ENCODE peak calls at places on chromosome 6, in four cellular contexts. W is H1, K is K562, D is HepG2. M is an unnamed sample.

GRCh38 chr6:24788031-24788665 is 10.6 kb downstream of the ARMH2 start:
- DNase-seq in K (no peak), W (no peak), D (no peak), M (no peak)

GRCh38 chr6:30926644-30927043 is 5.3 kb downstream of the SFTA2 start:
- DNase-seq in W (no peak), D (no peak), K (no peak), M (no peak)

GRCh38 chr6:154414021-154414813 is 57.6 kb upstream of the IPCEF1 start:
- DNase-seq in W (no peak), K (no peak), D (peak), M (peak)

GRCh38 chr6:67885081-67886033 is 749.7 kb upstream of the ADGRB3 start:
- DNase-seq in K (no peak), W (no peak), D (no peak), M (no peak)

GRCh38 chr6:165656581-165657324 is 6.3 kb downstream of the PDE10A start:
- DNase-seq in K (no peak), D (no peak), W (no peak), M (no peak)

GRCh38 chr6:145688493-145688905 is 46.8 kb downstream of the EPM2A start:
- DNase-seq in K (no peak), W (no peak), D (no peak), M (no peak)

GRCh38 chr6:154070657-154071056 is 31.6 kb downstream of the OPRM1 start:
- DNase-seq in D (no peak), K (no peak), W (no peak), M (no peak)

GRCh38 chr6:44559486-44560270 is 172.2 kb downstream of the CDC5L start:
- DNase-seq in K (no peak), W (no peak), D (no peak), M (no peak)

GRCh38 chr6:124149646-124150045 is 346.0 kb downstream of the NKAIN2 start:
- DNase-seq in W (no peak), D (no peak), K (no peak), M (no peak)

GRCh38 chr6:149913085-149913484 is 9.8 kb downstream of the RAET1G start:
- DNase-seq in K (no peak), D (no peak), W (no peak), M (no peak)

GRCh38 chr6:122799140-122799539 is 10.1 kb downstream of the SMPDL3A start:
- DNase-seq in D (no peak), W (no peak), K (no peak), M (no peak)

GRCh38 chr6:116405147-116405546 is 34.4 kb downstream of the DSE start:
- DNase-seq in K (no peak), D (no peak), W (no peak), M (no peak)

GRCh38 chr6:44234101-44235090 is 11.0 kb downstream of the SLC29A1 start:
- DNase-seq in D (peak), W (peak), K (peak), M (no peak)

GRCh38 chr6:31829633-31830492 is 2.3 kb downstream of the HSPA1B start:
- DNase-seq in W (no peak), K (peak), D (no peak), M (peak)

GRCh38 chr6:12751694-12752304 is 35.2 kb downstream of the PHACTR1 start:
- DNase-seq in K (peak), W (peak), D (peak), M (peak)

GRCh38 chr6:145756170-145756662 is 20.9 kb upstream of the EPM2A start:
- DNase-seq in W (no peak), D (no peak), K (no peak), M (no peak)

GRCh38 chr6:132084811-132085509 is 133.8 kb upstream of the CCN2 start:
- DNase-seq in K (no peak), W (no peak), D (no peak), M (peak)

GRCh38 chr6:107576852-107577251 is 86.9 kb downstream of the SOBP start:
- DNase-seq in D (no peak), K (no peak), W (no peak), M (peak)

GRCh38 chr6:96104910-96105309 is 89.1 kb downstream of the FUT9 start:
- DNase-seq in W (no peak), K (no peak), D (no peak), M (no peak)

GRCh38 chr6:123380257-123380656 is 256.5 kb downstream of the TRDN start:
- DNase-seq in K (peak), D (peak), W (no peak), M (no peak)

GRCh38 chr6:53627391-53628218 is 38.0 kb downstream of the KLHL31 start:
- DNase-seq in W (no peak), D (no peak), K (no peak), M (no peak)

GRCh38 chr6:16049178-16049577 is 79.7 kb upstream of the MYLIP start:
- DNase-seq in D (no peak), W (no peak), K (no peak), M (no peak)

GRCh38 chr6:1624071-1624847 is 14.5 kb downstream of the FOXC1 start:
- DNase-seq in W (peak), K (no peak), D (no peak), M (no peak)

GRCh38 chr6:100393493-100393892 is 71.2 kb downstream of the SIM1 start:
- DNase-seq in W (no peak), D (no peak), K (no peak), M (no peak)

GRCh38 chr6:80382796-80383195 is 276.3 kb downstream of the BCKDHB start:
- DNase-seq in W (no peak), D (no peak), K (no peak), M (no peak)

GRCh38 chr6:128209771-128210170 is 308.9 kb upstream of the THEMIS start:
- DNase-seq in D (peak), W (no peak), K (no peak), M (no peak)

GRCh38 chr6:17021539-17021889 is 80.3 kb upstream of the STMND1 start:
- DNase-seq in K (no peak), D (no peak), W (no peak), M (no peak)

GRCh38 chr6:56073761-56074160 is 173.6 kb downstream of the COL21A1 start:
- DNase-seq in W (no peak), K (no peak), D (no peak), M (no peak)

GRCh38 chr6:4583026-4583425 is 193.2 kb upstream of the CDYL start:
- DNase-seq in K (no peak), D (no peak), W (no peak), M (no peak)

GRCh38 chr6:70709826-70710225 is 42.1 kb downstream of the SMAP1 start:
- DNase-seq in K (no peak), W (no peak), D (peak), M (peak)

GRCh38 chr6:160139420-160139851 is 17.8 kb downstream of the SLC22A1 start:
- DNase-seq in W (peak), K (no peak), D (no peak), M (peak)

GRCh38 chr6:135505222-135505621 is 7.7 kb upstream of the AHI1 start:
- DNase-seq in W (no peak), D (no peak), K (no peak), M (no peak)

GRCh38 chr6:42339991-42340401 is 111.7 kb downstream of the TRERF1 start:
- DNase-seq in W (no peak), D (no peak), K (no peak), M (no peak)

GRCh38 chr6:144351741-144352140 is 66.6 kb downstream of the UTRN start:
- DNase-seq in W (no peak), K (no peak), D (no peak), M (no peak)

GRCh38 chr6:52994789-52995078 is 350 bp downstream of the GSTA4 start:
- DNase-seq in W (no peak), K (peak), D (no peak), M (no peak)

GRCh38 chr6:143647712-143648111 is 30.1 kb upstream of the PHACTR2 start:
- DNase-seq in K (no peak), D (no peak), W (no peak), M (no peak)

GRCh38 chr6:83067448-83068413 is at the start of gene DOP1A:
- DNase-seq in K (peak), W (peak), D (peak), M (peak)

GRCh38 chr6:11218827-11219826 is 13.3 kb downstream of the NEDD9 start:
- DNase-seq in K (no peak), D (peak), W (no peak), M (peak)

GRCh38 chr6:34771727-34772126 is 14.4 kb downstream of the SNRPC start:
- DNase-seq in D (no peak), K (no peak), W (no peak), M (no peak)

GRCh38 chr6:34772940-34773339 is 15.6 kb downstream of the SNRPC start:
- DNase-seq in W (no peak), D (no peak), K (no peak), M (no peak)

GRCh38 chr6:34773906-34774305 is 16.6 kb downstream of the SNRPC start:
- DNase-seq in K (no peak), W (no peak), D (no peak), M (no peak)

DNA sequence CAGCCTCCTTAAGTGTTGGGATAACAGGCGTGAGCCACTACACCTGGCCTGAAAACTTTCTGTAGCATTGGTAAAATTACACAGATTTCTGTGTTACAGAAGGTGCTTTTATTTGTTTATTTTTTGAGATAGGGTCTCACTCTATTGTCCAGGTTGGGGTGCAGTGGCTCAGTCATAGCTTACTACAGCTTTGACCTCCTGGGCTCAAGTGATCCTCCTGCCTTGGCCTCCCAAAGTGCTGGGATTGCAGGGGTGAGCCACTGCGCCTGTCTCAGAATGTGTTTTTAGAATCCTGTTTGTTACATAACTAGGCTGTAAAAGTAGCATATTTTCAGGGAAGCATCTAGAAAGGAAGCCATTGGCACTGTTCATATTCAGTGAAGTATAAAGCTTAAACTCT is 16.9 kb upstream of the BLTP3A start:
- DNase-seq in D (no peak), W (no peak), K (no peak), M (no peak)
- TF ChIP-seq RNF2 in D (no peak), W (no peak), K (no peak), M (no peak)

GRCh38 chr6:19159087-19159486 is 678.1 kb upstream of the ID4 start:
- DNase-seq in K (no peak), D (no peak), W (no peak), M (no peak)
- TF ChIP-seq RNF2 in K (no peak), D (no peak), W (no peak), M (no peak)

GRCh38 chr6:170066679-170067078 is 224.2 kb downstream of the DLL1 start:
- DNase-seq in W (no peak), D (no peak), K (no peak), M (no peak)

GRCh38 chr6:170062209-170062903 is 228.5 kb downstream of the DLL1 start:
- DNase-seq in D (no peak), K (no peak), W (peak), M (no peak)

GRCh38 chr6:170063431-170063830 is 227.4 kb downstream of the DLL1 start:
- DNase-seq in W (peak), K (no peak), D (no peak), M (no peak)

GRCh38 chr6:170062904-170063220 is 228.0 kb downstream of the DLL1 start:
- DNase-seq in D (no peak), W (no peak), K (no peak), M (no peak)

DNA sequence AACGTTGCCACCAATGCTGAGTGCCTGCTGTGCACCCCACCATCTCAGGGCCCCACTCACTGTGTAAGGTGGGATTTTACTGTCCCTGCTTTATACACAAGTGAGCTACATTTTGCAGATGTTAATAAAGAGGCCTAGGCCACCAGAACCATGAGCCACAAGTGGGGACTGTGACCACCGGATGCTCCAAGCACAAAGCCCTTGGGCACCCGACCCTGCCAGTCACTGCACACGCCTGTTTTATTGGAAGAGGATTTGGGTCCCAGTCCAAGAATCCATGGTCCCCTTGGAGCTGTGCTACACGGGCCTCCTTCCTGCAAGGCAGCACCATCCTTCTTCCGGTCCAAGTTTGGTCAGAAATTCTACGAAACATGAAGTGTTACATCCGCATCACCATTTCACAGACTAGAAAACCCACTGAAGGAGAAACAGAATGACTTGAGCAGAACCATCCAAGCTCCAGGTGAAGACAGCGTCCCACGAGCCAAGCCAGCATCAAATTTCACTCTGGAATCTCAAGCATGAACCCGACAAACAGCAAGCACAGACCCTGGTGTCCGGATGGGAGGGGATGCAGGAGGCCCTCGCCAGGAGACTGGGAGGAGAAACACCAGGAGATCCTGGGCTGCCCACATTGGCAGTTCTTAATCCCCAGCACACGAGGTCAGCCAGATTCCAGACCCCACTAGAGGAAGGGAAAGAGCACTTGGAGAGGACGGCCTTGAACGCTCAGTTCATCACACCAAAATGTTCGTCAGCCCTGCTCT is 226.8 kb downstream of the DLL1 start:
- DNase-seq in D (no peak), W (peak), K (no peak), M (no peak)
- TF ChIP-seq RNF2 in D (no peak), W (no peak), K (no peak), M (no peak)

DNA sequence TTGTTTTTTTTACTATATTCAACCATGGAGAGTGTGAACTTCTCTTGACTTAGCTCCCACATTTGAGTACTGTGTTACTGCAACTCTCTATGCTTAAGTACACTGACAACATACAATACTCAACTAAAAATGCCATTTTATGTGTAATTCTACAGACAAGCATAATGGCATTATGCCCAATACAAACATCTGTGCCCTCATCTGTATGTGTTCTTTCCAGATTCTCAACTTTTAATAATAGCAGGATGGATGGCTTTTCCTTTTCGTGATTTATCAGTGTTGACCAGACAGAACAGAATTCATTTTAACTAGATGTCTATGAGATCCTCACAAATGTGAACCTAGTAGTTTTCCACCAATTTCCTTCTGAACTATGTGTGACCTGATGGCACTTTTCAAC is 84.2 kb upstream of the MARCKS start:
- DNase-seq in D (no peak), K (no peak), W (no peak), M (no peak)
- TF ChIP-seq RNF2 in D (no peak), K (no peak), W (no peak), M (no peak)

GRCh38 chr6:126444874-126445273 is 105.0 kb downstream of the CENPW start:
- DNase-seq in W (no peak), D (no peak), K (no peak), M (no peak)
- TF ChIP-seq RNF2 in W (no peak), D (no peak), K (no peak), M (no peak)

GRCh38 chr6:74409447-74409846 is 713.4 kb downstream of the CD109 start:
- DNase-seq in W (no peak), D (peak), K (no peak), M (peak)
- TF ChIP-seq RNF2 in W (no peak), D (no peak), K (no peak), M (no peak)

GRCh38 chr6:36101691-36102090 is 28.6 kb upstream of the MAPK13 start:
- DNase-seq in K (no peak), W (no peak), D (no peak), M (no peak)

GRCh38 chr6:36109092-36109491 is 21.2 kb upstream of the MAPK13 start:
- DNase-seq in W (no peak), K (no peak), D (no peak), M (no peak)

GRCh38 chr6:36110053-36110452 is 20.3 kb upstream of the MAPK13 start:
- DNase-seq in D (no peak), W (no peak), K (no peak), M (no peak)

GRCh38 chr6:36099872-36100483 is 30.3 kb upstream of the MAPK13 start:
- DNase-seq in K (peak), D (no peak), W (no peak), M (no peak)

GRCh38 chr6:36104836-36105235 is 25.5 kb upstream of the MAPK13 start:
- DNase-seq in K (no peak), D (no peak), W (no peak), M (no peak)
- TF ChIP-seq RNF2 in K (no peak), D (no peak), W (no peak), M (no peak)

GRCh38 chr6:422423-423061 is 31.0 kb downstream of the IRF4 start:
- DNase-seq in D (peak), W (no peak), K (no peak), M (peak)
- TF ChIP-seq RNF2 in D (no peak), W (no peak), K (no peak), M (no peak)

GRCh38 chr6:22079788-22080187 is 217.0 kb downstream of the PRL start:
- DNase-seq in W (no peak), K (no peak), D (no peak), M (no peak)
- TF ChIP-seq RNF2 in W (no peak), K (no peak), D (no peak), M (no peak)

GRCh38 chr6:106243261-106243660 is 82.3 kb downstream of the ATG5 start:
- DNase-seq in K (no peak), D (no peak), W (no peak), M (no peak)

GRCh38 chr6:106247733-106248132 is 77.8 kb downstream of the ATG5 start:
- DNase-seq in W (no peak), D (no peak), K (no peak), M (no peak)

GRCh38 chr6:106244521-106244920 is 81.0 kb downstream of the ATG5 start:
- DNase-seq in D (no peak), W (no peak), K (no peak), M (no peak)

GRCh38 chr6:106247293-106247692 is 78.3 kb downstream of the ATG5 start:
- DNase-seq in W (no peak), K (no peak), D (no peak), M (no peak)

GRCh38 chr6:106244931-106245330 is 80.6 kb downstream of the ATG5 start:
- DNase-seq in K (no peak), D (no peak), W (no peak), M (no peak)
- TF ChIP-seq RNF2 in K (no peak), D (no peak), W (no peak), M (no peak)

M was measured in A549.